ENCODE peak calls at places on chromosomes 4 and X, in five cellular contexts. S, W, Y, D and F are unnamed samples.

GRCh38 chrX:39900788-39901170 is 197.0 kb downstream of the BCOR start:
- DNase-seq in S (no peak), W (peak), Y (no peak), D (no peak), F (no peak)

GRCh38 chrX:139967300-139967699 is 2.0 kb upstream of the CXorf66 start:
- DNase-seq in S (no peak), W (no peak), Y (no peak), D (peak), F (no peak)

GRCh38 chr4:7854697-7855370 is 84.8 kb downstream of the AFAP1 start:
- DNase-seq in S (no peak), W (no peak), Y (no peak), D (no peak), F (no peak)

GRCh38 chr4:7224878-7225533 is 32.7 kb downstream of the SORCS2 start:
- DNase-seq in S (no peak), W (no peak), Y (no peak), D (no peak), F (no peak)

GRCh38 chr4:55038176-55038890 is 87.1 kb downstream of the KDR start:
- DNase-seq in S (peak), W (peak), Y (peak), D (no peak), F (no peak)

GRCh38 chrX:46686003-46686645 is 72.8 kb downstream of the SLC9A7 start:
- DNase-seq in S (no peak), W (peak), Y (peak), D (peak), F (peak)

GRCh38 chrX:31931225-31931624 is 859.4 kb upstream of the FTHL17 start:
- DNase-seq in S (no peak), W (no peak), Y (no peak), D (no peak), F (no peak)

GRCh38 chrX:2147928-2148327 is 352.8 kb downstream of the DHRSX start:
- DNase-seq in S (no peak), W (no peak), Y (no peak), D (no peak), F (no peak)

GRCh38 chrX:103540145-103540544 is 20.9 kb upstream of the RAB40A start:
- DNase-seq in S (no peak), W (no peak), Y (no peak), D (no peak), F (no peak)

GRCh38 chrX:66728818-66729271 is 90.0 kb upstream of the EDA2R start:
- DNase-seq in S (peak), W (peak), Y (peak), D (peak), F (peak)

GRCh38 chrX:41922694-41923171 is 621 bp downstream of the CASK start:
- DNase-seq in S (peak), W (peak), Y (peak), D (peak), F (peak)

DNA sequence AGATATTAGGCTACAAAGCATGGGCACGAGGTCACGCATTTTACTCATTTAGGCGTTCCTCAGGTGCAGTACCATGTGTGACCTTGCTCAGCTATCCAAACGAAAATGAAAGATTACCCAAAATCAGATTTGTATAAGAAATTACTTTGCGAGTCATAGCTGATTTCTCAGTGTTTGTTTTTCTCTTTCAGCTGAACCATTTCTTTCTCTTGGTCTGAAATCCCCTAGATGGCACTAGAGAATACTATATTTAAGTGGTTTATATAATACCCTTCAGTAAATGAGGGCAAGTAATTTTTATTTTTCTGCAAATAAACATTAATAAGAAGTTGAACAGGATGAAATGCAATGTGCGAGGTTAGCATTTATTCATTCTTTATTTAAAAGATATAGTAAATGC is 496.6 kb downstream of the STIM2 start:
- DNase-seq in S (no peak), W (no peak), Y (no peak), D (no peak), F (no peak)
- TF ChIP-seq CTCF in S (no peak), W (no peak), Y (no peak), D (no peak), F (no peak)

DNA sequence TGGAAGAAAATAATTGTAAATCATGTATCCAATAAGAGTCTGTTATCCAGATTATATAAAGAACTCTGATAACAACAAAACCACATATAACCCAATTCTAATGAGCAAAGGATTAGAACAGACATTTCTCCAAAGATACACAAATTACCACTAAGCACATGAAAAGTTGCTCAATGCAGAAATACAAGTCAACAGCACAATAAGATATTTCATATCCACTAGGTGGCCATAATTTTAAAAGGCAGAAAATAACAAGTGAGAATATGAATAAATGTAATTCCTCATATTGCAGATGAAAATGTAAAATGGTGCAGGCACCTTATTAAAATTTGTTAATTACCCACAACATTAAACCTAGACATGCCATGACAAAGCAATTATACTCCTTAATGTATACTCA is 73.9 kb upstream of the ZCCHC13 start:
- DNase-seq in S (no peak), W (no peak), Y (no peak), D (no peak), F (no peak)
- TF ChIP-seq CTCF in S (no peak), W (no peak), Y (no peak), D (no peak), F (no peak)

DNA sequence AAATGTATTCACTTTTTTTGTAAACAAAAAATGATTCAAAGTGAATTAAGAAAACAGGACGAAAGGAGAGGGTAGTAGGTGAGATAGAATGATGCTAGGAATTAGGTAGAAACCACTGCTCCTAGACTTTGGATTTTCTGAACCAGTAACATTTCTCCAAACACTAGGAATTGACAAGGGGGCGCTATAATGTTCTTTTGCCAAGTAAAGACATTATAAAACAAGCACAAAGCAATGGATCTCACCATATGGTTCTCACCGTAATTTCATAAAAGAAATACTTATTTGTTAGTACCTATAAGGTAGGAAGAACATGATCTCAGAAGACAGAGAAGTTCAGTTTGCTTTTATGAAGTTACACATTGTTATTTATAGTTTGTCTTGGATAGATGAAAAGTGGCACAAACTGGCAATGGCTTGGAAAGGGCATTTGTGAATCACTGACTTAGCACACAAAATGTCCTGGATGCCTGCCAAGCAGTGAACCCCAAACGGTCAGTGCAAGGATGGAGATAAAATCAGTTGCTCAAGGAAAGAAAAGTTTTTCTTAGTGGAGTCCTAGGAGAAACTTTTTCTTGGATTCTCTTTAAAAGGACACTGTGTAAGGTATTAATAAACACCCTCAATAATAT is 8.1 kb upstream of the TBC1D1 start:
- DNase-seq in S (no peak), W (peak), Y (no peak), D (no peak), F (no peak)
- TF ChIP-seq CTCF in S (no peak), W (no peak), Y (no peak), D (no peak), F (no peak)

DNA sequence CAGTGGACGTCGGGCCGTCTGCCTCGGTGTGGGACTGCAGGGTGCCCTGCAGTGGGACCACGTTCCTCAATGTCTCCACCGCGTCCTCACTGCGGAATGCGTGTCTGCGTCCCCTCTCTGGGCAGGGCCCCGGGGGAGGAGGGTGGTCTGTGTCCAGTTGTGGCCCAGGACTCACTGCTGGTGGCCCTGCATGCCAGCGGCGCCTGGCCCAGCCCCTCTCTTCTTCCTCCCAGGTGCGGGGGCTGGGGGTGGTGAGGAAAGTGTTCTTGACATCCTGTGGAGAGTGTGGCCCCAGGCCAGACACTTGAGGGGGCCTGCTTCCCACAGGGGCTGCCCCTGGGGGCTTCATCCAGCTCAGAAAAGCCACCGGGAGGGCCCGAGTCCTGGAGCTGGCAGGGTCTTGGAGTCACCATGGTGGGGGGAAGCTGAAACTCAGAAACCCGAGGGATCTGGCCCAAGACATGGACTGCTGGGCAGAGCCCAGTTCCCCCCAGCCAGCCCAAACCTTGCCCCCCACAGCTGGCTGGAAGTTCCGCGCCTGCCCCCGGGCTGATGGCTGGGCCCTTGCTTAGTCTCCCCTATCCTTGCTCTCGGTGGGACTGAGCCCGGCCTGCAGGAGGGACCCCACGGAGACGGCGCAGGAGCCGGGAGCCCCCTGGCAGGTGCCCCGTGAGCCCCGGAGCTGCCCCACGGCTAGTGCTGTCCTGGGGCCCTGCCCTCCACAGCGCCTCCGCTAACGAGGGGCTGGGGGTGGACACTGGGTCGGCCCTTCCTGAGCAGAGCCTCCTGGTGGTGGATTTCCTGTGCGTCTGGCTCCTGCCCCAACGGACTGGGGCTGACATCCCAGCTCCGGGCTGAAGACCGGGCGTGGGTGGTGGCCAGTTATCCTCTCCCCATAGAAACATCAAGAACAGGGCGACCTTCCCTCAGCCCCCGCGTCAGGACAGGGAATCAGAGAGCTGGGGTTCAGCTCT is 2.9 kb downstream of the DOK7 start:
- DNase-seq in S (peak), W (no peak), Y (peak), D (peak), F (peak)
- TF ChIP-seq CTCF in S (no peak), W (no peak), Y (no peak), D (no peak), F (peak)